ENCODE peak calls at places on chromosomes 6 and 20, in four cellular contexts. A is SK-N-SH, G is K562, L is HCT116. C is an unnamed sample.

GRCh38 chr6:37807656-37808055 is 11.9 kb upstream of the ZFAND3 start:
- DNase-seq in A (peak; percentile 68), G (no peak), L (no peak), C (no peak)

GRCh38 chr6:30122515-30122914 is 9.6 kb upstream of the TRIM31 start:
- DNase-seq in A (no peak), G (no peak), L (no peak), C (no peak)

GRCh38 chr6:156449128-156449527 is 328.1 kb upstream of the ARID1B start:
- DNase-seq in A (no peak), L (no peak), G (no peak), C (no peak)

GRCh38 chr20:24950128-24950835 is 1.2 kb downstream of the CST7 start:
- DNase-seq in A (no peak), G (no peak), L (no peak), C (no peak)

GRCh38 chr20:64113796-64114355 is 6.5 kb upstream of the NPBWR2 start:
- DNase-seq in A (peak; percentile 17), L (no peak), G (no peak), C (no peak)

GRCh38 chr6:136127856-136128255 is 122.3 kb downstream of the MTFR2 start:
- DNase-seq in G (no peak), A (no peak), L (no peak), C (no peak)

GRCh38 chr20:36606171-36607116 is 865 bp downstream of the RAB5IF start:
- DNase-seq in G (peak; percentile 68), L (no peak), A (no peak), C (no peak)

GRCh38 chr6:8065519-8065911 is 1.3 kb upstream of the BLOC1S5 start:
- DNase-seq in G (no peak), A (no peak), L (no peak), C (no peak)

GRCh38 chr20:62066983-62067433 is 1.3 kb upstream of the TAF4 start:
- DNase-seq in G (peak; percentile 56), L (no peak), A (no peak), C (peak; percentile 51)

GRCh38 chr20:62160253-62160652 is 16.7 kb downstream of the SS18L1 start:
- DNase-seq in L (no peak), A (no peak), G (no peak), C (no peak)

GRCh38 chr6:33695451-33695855 is 16.0 kb downstream of the UQCC2 start:
- DNase-seq in G (no peak), L (no peak), A (peak; percentile 31), C (no peak)

GRCh38 chr20:21063276-21063675 is 42.9 kb downstream of the LINC00237 start:
- DNase-seq in A (no peak), L (no peak), G (no peak), C (no peak)

GRCh38 chr6:143536866-143537691 is 25.6 kb upstream of the FUCA2 start:
- DNase-seq in L (peak; percentile 41), A (peak; percentile 83), G (no peak), C (peak; percentile 56)

GRCh38 chr6:150586850-150587359 is 12.8 kb upstream of the PLEKHG1 start:
- DNase-seq in L (no peak), G (no peak), A (no peak), C (no peak)

GRCh38 chr6:132973556-132973993 is 159.2 kb downstream of the RPS12 start:
- DNase-seq in A (peak; percentile 3), L (no peak), G (no peak), C (no peak)

DNA sequence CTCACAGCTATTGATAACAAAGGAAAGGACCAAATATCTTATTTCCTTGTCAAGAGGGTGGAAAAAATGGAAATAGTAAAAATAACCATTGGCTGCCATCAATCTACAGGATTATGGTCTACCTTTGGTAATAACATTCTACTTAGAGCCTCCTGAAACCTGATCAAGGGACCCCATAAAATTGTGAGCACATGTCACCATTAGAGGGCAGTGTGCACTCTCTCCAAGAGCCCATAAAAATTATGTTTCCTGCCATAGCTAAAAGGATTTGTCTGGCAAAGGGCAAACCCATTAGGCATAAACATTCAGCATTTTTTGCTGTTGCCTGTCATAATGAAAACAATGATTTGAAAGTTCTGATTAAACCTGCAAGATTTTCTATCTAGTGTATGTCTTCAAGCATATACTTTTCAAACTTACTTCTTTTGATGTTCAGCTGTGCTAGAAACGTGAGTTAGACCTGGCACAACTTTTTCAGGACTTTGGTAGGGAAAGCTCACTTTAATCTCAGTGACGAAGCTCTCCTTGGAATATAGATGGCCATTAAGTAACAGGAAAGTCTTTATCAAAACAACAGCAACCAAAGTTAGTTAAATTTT is 120.7 kb upstream of the ZFP64 start:
- DNase-seq in A (peak; percentile 70), L (peak; percentile 54), G (peak; percentile 61), C (peak; percentile 57)
- TF ChIP-seq JUND in A (no peak), L (no peak), G (no peak), C (no peak)

DNA sequence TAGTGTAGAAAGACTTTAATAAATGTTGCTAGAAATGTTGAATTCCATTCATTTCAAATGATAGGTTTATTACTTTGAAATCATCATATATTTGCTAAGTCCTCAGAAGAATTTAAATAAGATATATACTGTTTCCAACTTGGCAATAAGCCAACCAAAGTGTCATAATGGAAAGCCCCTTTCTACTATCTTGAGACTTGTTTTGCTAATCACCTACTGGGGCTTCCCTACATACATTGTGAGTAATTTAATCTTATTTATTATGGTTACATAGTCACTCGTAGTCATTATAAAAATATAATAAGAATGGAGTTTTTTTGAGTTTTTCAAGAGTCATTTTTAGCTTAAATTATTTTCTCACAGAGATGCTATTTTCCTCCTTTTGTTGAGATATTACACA is 20.7 kb downstream of the COL19A1 start:
- DNase-seq in G (no peak), A (no peak), L (no peak), C (no peak)
- TF ChIP-seq JUND in G (no peak), A (no peak), L (no peak), C (no peak)

GRCh38 chr6:26021350-26022165 is 59.0 kb downstream of the TRIM38 start:
- DNase-seq in A (peak; percentile 88), G (peak; percentile 97), L (peak; percentile 95), C (peak; percentile 99)
- TF ChIP-seq JUND in A (no peak), G (no peak), L (no peak), C (no peak)

GRCh38 chr20:641516-641913 is 11.5 kb downstream of the SRXN1 start:
- DNase-seq in A (peak; percentile 88), G (peak; percentile 53), L (no peak), C (no peak)
- TF ChIP-seq JUND in A (no peak), G (no peak), L (no peak), C (no peak)

GRCh38 chr20:10673176-10673830 is 496 bp downstream of the JAG1 start:
- DNase-seq in G (peak; percentile 13), L (no peak), A (peak; percentile 72), C (peak; percentile 47)

GRCh38 chr20:10673831-10674683 is at the start of gene JAG1:
- DNase-seq in L (peak; percentile 85), G (peak; percentile 78), A (peak; percentile 99), C (peak; percentile 94)

GRCh38 chr20:10675456-10675848 is 1.7 kb upstream of the JAG1 start:
- DNase-seq in A (no peak), G (no peak), L (no peak), C (no peak)

GRCh38 chr20:10676518-10676917 is 2.7 kb upstream of the JAG1 start:
- DNase-seq in G (no peak), A (no peak), L (no peak), C (no peak)

DNA sequence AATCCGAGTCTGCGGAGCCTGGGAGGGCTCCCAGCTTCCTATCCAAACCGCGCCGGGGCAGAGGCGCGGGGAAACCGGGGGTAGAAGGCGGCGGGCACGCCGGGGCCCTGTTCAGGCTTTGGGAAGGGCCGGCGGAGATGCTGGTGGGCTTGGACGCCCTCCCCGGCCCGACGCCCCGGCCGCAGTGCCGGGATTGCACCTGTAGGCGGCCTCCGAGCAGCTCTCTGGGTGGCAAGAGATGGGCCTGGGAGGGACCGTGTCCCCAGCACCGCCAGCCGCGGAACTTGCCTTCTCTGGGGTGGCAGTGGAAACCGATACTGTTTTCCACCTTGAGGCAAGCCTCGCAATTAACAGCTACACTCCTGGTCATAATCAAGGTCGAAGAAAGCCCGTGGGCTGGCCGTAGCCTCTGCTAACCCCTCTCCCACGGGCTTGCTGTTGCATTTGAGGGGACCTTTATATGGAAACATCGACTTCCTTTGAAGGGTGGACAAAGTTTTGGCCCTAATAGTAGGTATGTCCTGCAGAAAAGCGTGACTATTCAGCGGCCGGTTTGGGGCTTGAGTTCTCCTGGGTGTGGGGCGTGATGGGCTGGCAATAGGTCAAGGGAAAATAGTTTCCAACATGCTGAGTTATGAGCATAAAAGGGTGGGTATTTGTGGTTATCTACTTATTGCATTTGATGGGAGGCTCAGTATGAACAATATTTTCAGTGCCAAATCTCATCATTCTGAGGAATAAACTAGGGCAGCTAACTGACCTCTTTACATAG is 1.1 kb upstream of the JAG1 start:
- DNase-seq in A (peak; percentile 85), L (peak; percentile 48), G (peak; percentile 42), C (peak; percentile 85)
- TF ChIP-seq JUND in A (no peak), L (no peak), G (no peak), C (no peak)

GRCh38 chr6:50654155-50654554 is 59.2 kb upstream of the TFAP2D start:
- DNase-seq in G (no peak), L (no peak), A (no peak), C (no peak)

GRCh38 chr6:50657513-50657912 is 55.8 kb upstream of the TFAP2D start:
- DNase-seq in G (no peak), L (no peak), A (no peak), C (no peak)

GRCh38 chr6:50653253-50653652 is 60.1 kb upstream of the TFAP2D start:
- DNase-seq in L (no peak), A (no peak), G (no peak), C (no peak)

GRCh38 chr6:50658561-50658960 is 54.8 kb upstream of the TFAP2D start:
- DNase-seq in G (no peak), L (no peak), A (no peak), C (no peak)

GRCh38 chr6:50655848-50656453 is 57.4 kb upstream of the TFAP2D start:
- DNase-seq in L (no peak), G (peak; percentile 17), A (peak; percentile 10), C (peak; percentile 50)
- TF ChIP-seq JUND in L (no peak), G (no peak), A (no peak), C (no peak)